ENCODE peak calls at places on chromosomes 5 and 9, in nine cellular contexts. One of them, this sample, is unnamed.

GRCh38 chr5:126410623-126411022 is 12.6 kb upstream of the GRAMD2B start:
- DNase-seq in ureter: no peak
- DNase-seq in heart right ventricle: no peak
- DNase-seq in dorsolateral prefrontal cortex: no peak
- DNase-seq in neuronal stem cell: no peak
- DNase-seq in activated effector memory CD4-positive, alpha-beta T cell treated with Interleukin-2 at 50 U/mL for 16 hours: no peak
- DNase-seq in iPS-NIHi11: no peak
- DNase-seq in foreskin melanocyte: no peak
- DNase-seq in NCI-H1092 treated with DMSO at 0.1 percent for 48 hours: no peak
- DNase-seq in this sample: no peak

GRCh38 chr5:74256947-74257573 is 383.5 kb downstream of the ENC1 start:
- DNase-seq in foreskin melanocyte: no peak
- DNase-seq in NCI-H1092 treated with DMSO at 0.1 percent for 48 hours: no peak
- DNase-seq in ureter: no peak
- DNase-seq in dorsolateral prefrontal cortex: no peak
- DNase-seq in heart right ventricle: no peak
- DNase-seq in activated effector memory CD4-positive, alpha-beta T cell treated with Interleukin-2 at 50 U/mL for 16 hours: no peak
- DNase-seq in iPS-NIHi11: no peak
- DNase-seq in neuronal stem cell: no peak
- DNase-seq in this sample: no peak

GRCh38 chr9:27154923-27155322 is 45.9 kb downstream of the TEK start:
- DNase-seq in neuronal stem cell: no peak
- DNase-seq in iPS-NIHi11: no peak
- DNase-seq in NCI-H1092 treated with DMSO at 0.1 percent for 48 hours: no peak
- DNase-seq in ureter: no peak
- DNase-seq in dorsolateral prefrontal cortex: no peak
- DNase-seq in heart right ventricle: no peak
- DNase-seq in activated effector memory CD4-positive, alpha-beta T cell treated with Interleukin-2 at 50 U/mL for 16 hours: no peak
- DNase-seq in foreskin melanocyte: peak; percentile 73
- DNase-seq in this sample: no peak

GRCh38 chr9:75892168-75892901 is 1.9 kb downstream of the PCSK5 start:
- DNase-seq in neuronal stem cell: no peak
- DNase-seq in heart right ventricle: peak; percentile 8
- DNase-seq in activated effector memory CD4-positive, alpha-beta T cell treated with Interleukin-2 at 50 U/mL for 16 hours: no peak
- DNase-seq in NCI-H1092 treated with DMSO at 0.1 percent for 48 hours: peak; percentile 18
- DNase-seq in dorsolateral prefrontal cortex: no peak
- DNase-seq in iPS-NIHi11: peak; percentile 32
- DNase-seq in ureter: peak; percentile 56
- DNase-seq in foreskin melanocyte: no peak
- DNase-seq in this sample: peak; percentile 3

GRCh38 chr5:164027738-164028137 is 522.3 kb downstream of the MAT2B start:
- DNase-seq in ureter: no peak
- DNase-seq in foreskin melanocyte: no peak
- DNase-seq in heart right ventricle: no peak
- DNase-seq in activated effector memory CD4-positive, alpha-beta T cell treated with Interleukin-2 at 50 U/mL for 16 hours: no peak
- DNase-seq in neuronal stem cell: no peak
- DNase-seq in iPS-NIHi11: no peak
- DNase-seq in dorsolateral prefrontal cortex: no peak
- DNase-seq in NCI-H1092 treated with DMSO at 0.1 percent for 48 hours: no peak
- DNase-seq in this sample: no peak

GRCh38 chr5:59767753-59768159 is 125.8 kb downstream of the PDE4D start:
- DNase-seq in foreskin melanocyte: peak; percentile 46
- DNase-seq in heart right ventricle: no peak
- DNase-seq in dorsolateral prefrontal cortex: no peak
- DNase-seq in activated effector memory CD4-positive, alpha-beta T cell treated with Interleukin-2 at 50 U/mL for 16 hours: no peak
- DNase-seq in iPS-NIHi11: no peak
- DNase-seq in ureter: no peak
- DNase-seq in NCI-H1092 treated with DMSO at 0.1 percent for 48 hours: no peak
- DNase-seq in neuronal stem cell: no peak
- DNase-seq in this sample: no peak

GRCh38 chr5:151691706-151692105 is 5.0 kb upstream of the SPARC start:
- DNase-seq in heart right ventricle: no peak
- DNase-seq in dorsolateral prefrontal cortex: no peak
- DNase-seq in iPS-NIHi11: no peak
- DNase-seq in ureter: no peak
- DNase-seq in NCI-H1092 treated with DMSO at 0.1 percent for 48 hours: no peak
- DNase-seq in activated effector memory CD4-positive, alpha-beta T cell treated with Interleukin-2 at 50 U/mL for 16 hours: no peak
- DNase-seq in neuronal stem cell: no peak
- DNase-seq in foreskin melanocyte: no peak
- DNase-seq in this sample: no peak

GRCh38 chr9:125747053-125747764 is at the start of gene PBX3:
- DNase-seq in iPS-NIHi11: peak; percentile 63
- DNase-seq in heart right ventricle: peak; percentile 48
- DNase-seq in foreskin melanocyte: peak; percentile 23
- DNase-seq in dorsolateral prefrontal cortex: peak; percentile 52
- DNase-seq in ureter: peak; percentile 69
- DNase-seq in neuronal stem cell: peak; percentile 70
- DNase-seq in activated effector memory CD4-positive, alpha-beta T cell treated with Interleukin-2 at 50 U/mL for 16 hours: peak; percentile 36
- DNase-seq in NCI-H1092 treated with DMSO at 0.1 percent for 48 hours: peak; percentile 46
- DNase-seq in this sample: peak; percentile 48

GRCh38 chr5:82160948-82161347 is 117.2 kb downstream of the RPS23 start:
- DNase-seq in heart right ventricle: no peak
- DNase-seq in foreskin melanocyte: no peak
- DNase-seq in ureter: no peak
- DNase-seq in activated effector memory CD4-positive, alpha-beta T cell treated with Interleukin-2 at 50 U/mL for 16 hours: no peak
- DNase-seq in neuronal stem cell: no peak
- DNase-seq in iPS-NIHi11: no peak
- DNase-seq in dorsolateral prefrontal cortex: no peak
- DNase-seq in NCI-H1092 treated with DMSO at 0.1 percent for 48 hours: no peak
- DNase-seq in this sample: no peak

GRCh38 chr9:6680797-6681146 is 35.2 kb upstream of the GLDC start:
- DNase-seq in foreskin melanocyte: no peak
- DNase-seq in heart right ventricle: peak; percentile 56
- DNase-seq in activated effector memory CD4-positive, alpha-beta T cell treated with Interleukin-2 at 50 U/mL for 16 hours: no peak
- DNase-seq in iPS-NIHi11: peak; percentile 54
- DNase-seq in ureter: peak; percentile 63
- DNase-seq in neuronal stem cell: no peak
- DNase-seq in dorsolateral prefrontal cortex: peak; percentile 69
- DNase-seq in NCI-H1092 treated with DMSO at 0.1 percent for 48 hours: no peak
- DNase-seq in this sample: no peak

GRCh38 chr5:72485366-72486052 is 21.7 kb downstream of the ZNF366 start:
- DNase-seq in foreskin melanocyte: no peak
- DNase-seq in heart right ventricle: no peak
- DNase-seq in activated effector memory CD4-positive, alpha-beta T cell treated with Interleukin-2 at 50 U/mL for 16 hours: no peak
- DNase-seq in iPS-NIHi11: no peak
- DNase-seq in NCI-H1092 treated with DMSO at 0.1 percent for 48 hours: no peak
- DNase-seq in neuronal stem cell: no peak
- DNase-seq in ureter: no peak
- DNase-seq in dorsolateral prefrontal cortex: no peak
- DNase-seq in this sample: no peak

This sample was measured in neural crest cell.